ENCODE peak calls at places on chromosomes 7 and 10, in nine cellular contexts. O is epithelial cell of esophagus, Y is HL-60, X is GM12865, R is RWPE1, W is stomach, A is mesothelial cell of epicardium, S is cardiac fibroblast, J is AG10803. M is an unnamed sample.
A peak's percentile ranks its signal among the peaks of the same experiment; 100 is the strongest.

GRCh38 chr7:303425-303824 is 13.5 kb downstream of the FOXL3 start:
- DNase-seq in X (no peak), Y (no peak), A (no peak), S (no peak), O (no peak), R (no peak), J (no peak), W (no peak), M (no peak)

GRCh38 chr7:48938539-48938938 is 14.2 kb downstream of the CDC14C start:
- DNase-seq in Y (no peak), A (no peak), J (peak; percentile 74), W (no peak), X (no peak), O (peak; percentile 27), R (peak; percentile 37), S (peak; percentile 28), M (no peak)

GRCh38 chr10:126384269-126384873 is 3.9 kb downstream of the ADAM12 start:
- DNase-seq in Y (no peak), S (peak; percentile 92), A (no peak), W (no peak), X (no peak), R (no peak), O (peak; percentile 57), J (peak; percentile 85), M (no peak)

GRCh38 chr7:67662804-67663203 is 666.2 kb downstream of the TYW1 start:
- DNase-seq in S (no peak), X (no peak), A (no peak), W (no peak), J (no peak), Y (no peak), R (no peak), O (no peak), M (no peak)

GRCh38 chr10:50511512-50512213 is 112.1 kb downstream of the SGMS1 start:
- DNase-seq in X (peak; percentile 84), S (no peak), Y (no peak), R (no peak), A (no peak), J (no peak), W (no peak), O (peak; percentile 68), M (no peak)

GRCh38 chr7:157529768-157530560 is 193.2 kb downstream of the DNAJB6 start:
- DNase-seq in Y (no peak), X (no peak), O (no peak), A (no peak), J (no peak), W (peak; percentile 15), S (no peak), R (no peak), M (no peak)

GRCh38 chr10:77179015-77179695 is 458.5 kb downstream of the KCNMA1 start:
- DNase-seq in J (peak; percentile 91), Y (no peak), W (no peak), O (peak; percentile 85), A (no peak), X (no peak), R (peak; percentile 74), S (peak; percentile 95), M (no peak)

GRCh38 chr10:9621216-9621615 is 1396.5 kb upstream of the CELF2 start:
- DNase-seq in S (no peak), W (no peak), X (no peak), O (no peak), R (no peak), Y (no peak), A (no peak), J (no peak), M (no peak)

GRCh38 chr7:1397491-1398327 is 61.6 kb downstream of the MICALL2 start:
- DNase-seq in X (no peak), Y (no peak), R (no peak), J (peak; percentile 68), S (peak; percentile 81), O (no peak), A (no peak), W (no peak), M (no peak)

GRCh38 chr10:74419491-74420466 is 268.8 kb downstream of the ADK start:
- DNase-seq in J (peak; percentile 22), W (no peak), S (peak; percentile 55), Y (no peak), A (no peak), R (peak; percentile 17), X (peak; percentile 45), O (peak; percentile 32), M (no peak)

GRCh38 chr10:126242352-126243260 is 145.7 kb downstream of the ADAM12 start:
- DNase-seq in A (no peak), W (no peak), Y (no peak), X (no peak), J (peak; percentile 89), R (peak; percentile 22), O (peak; percentile 87), S (peak; percentile 91), M (no peak)

GRCh38 chr10:11853468-11853867 is 30.3 kb downstream of the PROSER2 start:
- DNase-seq in J (no peak), X (no peak), W (no peak), O (no peak), Y (no peak), R (no peak), A (no peak), S (no peak), M (no peak)
- TF ChIP-seq CTCF in J (no peak), X (peak; percentile 30), W (no peak), O (peak; percentile 10), Y (no peak), R (no peak), A (no peak), S (peak; percentile 17), M (peak; percentile 23)

GRCh38 chr7:127585044-127585953 is at the start of gene GCC1:
- DNase-seq in A (peak; percentile 90), R (peak; percentile 92), X (peak; percentile 92), O (peak; percentile 90), J (peak; percentile 84), Y (peak; percentile 69), W (peak; percentile 95), S (peak; percentile 89), M (peak; percentile 97)
- TF ChIP-seq CTCF in A (no peak), R (no peak), X (no peak), O (no peak), J (no peak), Y (no peak), W (no peak), S (no peak), M (no peak)

GRCh38 chr7:11485626-11486025 is 346.4 kb downstream of the THSD7A start:
- DNase-seq in X (no peak), S (peak; percentile 2), Y (no peak), R (no peak), A (no peak), W (no peak), J (no peak), O (no peak), M (no peak)

GRCh38 chr7:11489280-11489679 is 342.7 kb downstream of the THSD7A start:
- DNase-seq in R (no peak), Y (no peak), J (no peak), X (no peak), A (no peak), S (no peak), W (no peak), O (no peak), M (no peak)

GRCh38 chr7:11491811-11492210 is 340.2 kb downstream of the THSD7A start:
- DNase-seq in O (no peak), Y (no peak), R (no peak), X (no peak), J (no peak), S (no peak), A (no peak), W (no peak), M (no peak)

GRCh38 chr7:11486271-11486670 is 345.7 kb downstream of the THSD7A start:
- DNase-seq in S (peak; percentile 3), W (no peak), R (no peak), X (no peak), Y (no peak), A (no peak), J (no peak), O (no peak), M (no peak)
- TF ChIP-seq CTCF in S (no peak), W (no peak), R (no peak), X (no peak), Y (no peak), A (no peak), J (no peak), O (no peak), M (no peak)

GRCh38 chr10:32039745-32040144 is 16.5 kb downstream of the KIF5B start:
- DNase-seq in A (no peak), R (no peak), S (no peak), W (no peak), J (no peak), Y (no peak), O (no peak), X (no peak), M (no peak)
- TF ChIP-seq CTCF in A (no peak), R (no peak), S (no peak), W (no peak), J (no peak), Y (no peak), O (no peak), X (no peak), M (no peak)

GRCh38 chr7:115086146-115086841 is 164.4 kb downstream of the MDFIC start:
- DNase-seq in S (no peak), A (no peak), J (no peak), X (no peak), O (no peak), R (no peak), W (no peak), Y (no peak), M (no peak)
- TF ChIP-seq CTCF in S (no peak), A (no peak), J (no peak), X (no peak), O (peak; percentile 0), R (no peak), W (peak; percentile 22), Y (no peak), M (no peak)

GRCh38 chr7:150657526-150657925 is 25.3 kb upstream of the GIMAP6 start:
- DNase-seq in S (no peak), Y (no peak), O (no peak), X (peak; percentile 54), J (no peak), A (no peak), W (no peak), R (no peak), M (no peak)
- TF ChIP-seq CTCF in S (no peak), Y (no peak), O (no peak), X (no peak), J (no peak), A (no peak), W (no peak), R (no peak), M (no peak)